ENCODE peak calls at places on chromosomes 1 and 21, in eight cellular contexts. X is stimulated activated CD4-positive, alpha-beta T cell treated with anti-CD3 and anti-CD28 coated beads, Interleukin-4, amount 100 ng/mL, for 24 hours; J is hypothalamus; Z is stimulated activated naive CD4-positive, alpha-beta T cell; V is HT1080; T is heart left ventricle; H is activated naive CD8-positive, alpha-beta T cell treated with anti-CD3 and anti-CD28 coated beads for 36 hours; K is left lung. U is an unnamed sample.
A peak's percentile ranks its signal among the peaks of the same experiment; 100 is the strongest.

GRCh38 chr21:45940621-45941337 is 40.8 kb upstream of the COL6A1 start:
- DNase-seq in V (no peak), X (no peak), H (no peak), J (no peak), Z (no peak), T (no peak), K (no peak), U (peak; percentile 56)

GRCh38 chr1:36531833-36532232 is 49.1 kb upstream of the CSF3R start:
- DNase-seq in H (no peak), V (no peak), J (no peak), T (no peak), K (no peak), Z (no peak), X (no peak), U (no peak)

GRCh38 chr1:75855010-75855409 is 58.3 kb downstream of the MSH4 start:
- DNase-seq in H (no peak), V (peak; percentile 64), K (no peak), T (no peak), Z (no peak), J (no peak), X (no peak), U (no peak)

GRCh38 chr1:70353641-70354331 is 736 bp downstream of the ANKRD13C start:
- DNase-seq in V (peak; percentile 67), X (peak; percentile 23), J (no peak), T (no peak), Z (no peak), K (peak; percentile 56), H (peak; percentile 58), U (peak; percentile 76)

GRCh38 chr1:53089478-53090226 is 27.6 kb downstream of the PODN start:
- DNase-seq in V (no peak), K (no peak), J (no peak), X (no peak), Z (no peak), T (no peak), H (no peak), U (no peak)

GRCh38 chr1:39282537-39283216 is 78.2 kb downstream of the MACF1 start:
- DNase-seq in J (no peak), K (no peak), Z (no peak), H (no peak), T (no peak), V (no peak), X (no peak), U (no peak)

GRCh38 chr1:150151291-150152181 is 1.8 kb downstream of the PLEKHO1 start:
- DNase-seq in J (no peak), Z (peak; percentile 74), T (peak; percentile 51), K (no peak), X (peak; percentile 56), V (no peak), H (peak; percentile 51), U (peak; percentile 65)

GRCh38 chr1:231590453-231591198 is 36.0 kb upstream of the DISC1 start:
- DNase-seq in Z (peak; percentile 9), H (no peak), J (no peak), V (peak; percentile 55), K (peak; percentile 41), X (peak; percentile 48), T (peak; percentile 47), U (no peak)

GRCh38 chr1:82706741-82707140 is 906.0 kb downstream of the ADGRL2 start:
- DNase-seq in Z (no peak), V (no peak), T (no peak), K (no peak), J (no peak), H (no peak), X (no peak), U (no peak)

GRCh38 chr1:201739492-201740085 is 89.4 kb upstream of the IPO9 start:
- DNase-seq in V (peak; percentile 65), Z (peak; percentile 52), X (peak; percentile 53), H (peak; percentile 61), J (peak; percentile 34), T (peak; percentile 70), K (no peak), U (peak; percentile 82)

GRCh38 chr1:182841368-182841988 is 2.3 kb downstream of the DHX9 start:
- DNase-seq in J (no peak), H (no peak), T (no peak), K (no peak), X (no peak), Z (no peak), V (peak; percentile 14), U (no peak)

GRCh38 chr1:232127190-232127589 is 500.6 kb downstream of the DISC1 start:
- DNase-seq in J (no peak), H (no peak), V (peak; percentile 88), Z (no peak), X (no peak), K (no peak), T (no peak), U (no peak)

GRCh38 chr1:29824478-29825273 is 588.4 kb downstream of the PTPRU start:
- DNase-seq in K (no peak), J (no peak), T (no peak), H (no peak), V (no peak), X (no peak), Z (no peak), U (no peak)

GRCh38 chr21:32364387-32364786 is 28.4 kb downstream of the URB1 start:
- DNase-seq in T (peak; percentile 69), Z (no peak), H (no peak), V (no peak), X (no peak), K (no peak), J (no peak), U (no peak)

GRCh38 chr1:78570539-78570938 is 49.7 kb upstream of the IFI44L start:
- DNase-seq in K (no peak), H (no peak), V (no peak), Z (no peak), X (no peak), J (no peak), T (no peak), U (no peak)

GRCh38 chr1:32351859-32352745 is 10.2 kb downstream of the FAM229A start:
- DNase-seq in X (no peak), T (peak; percentile 64), Z (no peak), J (peak; percentile 66), V (peak; percentile 43), K (peak; percentile 64), H (no peak), U (no peak)